ENCODE peak calls at places on chromosomes 16 and 17, in seven cellular contexts. L is HCT116, I is SK-N-SH, C is H1, E is GM12878, P is K562, N is HepG2. S is an unnamed sample.

GRCh38 chr17:57393368-57393767 is 137.0 kb downstream of the MSI2 start:
- DNase-seq in P (no peak), N (no peak), E (no peak), C (no peak), I (no peak), L (no peak), S (no peak)

GRCh38 chr16:88599092-88599733 is 29.0 kb downstream of the ZC3H18 start:
- DNase-seq in P (no peak), L (no peak), N (no peak), C (no peak), E (no peak), I (no peak), S (no peak)

GRCh38 chr17:12328204-12328603 is 307.5 kb downstream of the MAP2K4 start:
- DNase-seq in I (no peak), L (no peak), E (no peak), C (no peak), N (no peak), P (no peak), S (no peak)

GRCh38 chr17:67431210-67432015 is 54.3 kb downstream of the PITPNC1 start:
- DNase-seq in P (peak; percentile 12), N (no peak), I (no peak), L (peak; percentile 76), C (no peak), E (no peak), S (no peak)

GRCh38 chr16:52408197-52408845 is 138.6 kb downstream of the TOX3 start:
- DNase-seq in C (no peak), N (peak; percentile 91), L (no peak), I (no peak), P (no peak), E (no peak), S (no peak)

GRCh38 chr17:80192268-80192667 is 22.4 kb downstream of the CARD14 start:
- DNase-seq in I (no peak), E (no peak), L (no peak), P (no peak), C (no peak), N (peak; percentile 53), S (no peak)

GRCh38 chr17:73043686-73044581 is 48.6 kb downstream of the SLC39A11 start:
- DNase-seq in C (no peak), P (no peak), E (no peak), I (peak; percentile 35), L (no peak), N (no peak), S (no peak)

GRCh38 chr17:77959216-77959925 is 868 bp downstream of the TNRC6C start:
- DNase-seq in L (no peak), I (peak; percentile 73), P (no peak), N (no peak), C (no peak), E (no peak), S (no peak)

GRCh38 chr17:3894927-3895343 is 2.1 kb upstream of the CAMKK1 start:
- DNase-seq in L (no peak), I (no peak), E (no peak), C (no peak), P (no peak), N (no peak), S (no peak)

GRCh38 chr17:13204607-13205237 is 186.9 kb upstream of the ELAC2 start:
- DNase-seq in N (no peak), C (no peak), E (no peak), I (no peak), P (no peak), L (no peak), S (no peak)

GRCh38 chr17:14144513-14144912 is 75.2 kb downstream of the COX10 start:
- DNase-seq in L (no peak), E (no peak), N (no peak), C (no peak), I (no peak), P (no peak), S (no peak)

GRCh38 chr16:51431517-51432241 is 280.6 kb upstream of the SALL1 start:
- DNase-seq in N (no peak), C (no peak), P (no peak), E (no peak), L (no peak), I (peak; percentile 2), S (peak; percentile 33)

GRCh38 chr16:86566601-86566965 is at the start of gene FOXC2:
- DNase-seq in C (no peak), I (peak; percentile 75), N (no peak), E (no peak), P (peak; percentile 60), L (no peak), S (no peak)

GRCh38 chr17:77616243-77616731 is 342.2 kb upstream of the TNRC6C start:
- DNase-seq in C (no peak), N (no peak), E (no peak), I (no peak), L (no peak), P (no peak), S (no peak)

GRCh38 chr16:29742683-29743275 is 3.0 kb downstream of the C16orf54 start:
- DNase-seq in N (no peak), L (no peak), C (no peak), P (no peak), E (no peak), I (no peak), S (no peak)
- TF ChIP-seq SIN3A in N (no peak), L (no peak), C (no peak), P (no peak), E (no peak), I (no peak), S (no peak)

GRCh38 chr16:2156025-2156848 is 655 bp downstream of the TRAF7 start:
- DNase-seq in L (no peak), E (no peak), N (peak; percentile 39), C (no peak), P (peak; percentile 30), I (peak; percentile 58), S (no peak)

GRCh38 chr16:2155091-2156024 is at the start of gene TRAF7:
- DNase-seq in L (peak; percentile 100), N (peak; percentile 100), E (peak; percentile 100), I (peak; percentile 96), P (peak; percentile 93), C (peak; percentile 99), S (peak; percentile 100)

GRCh38 chr16:2158262-2158638 is 2.7 kb downstream of the TRAF7 start:
- DNase-seq in E (no peak), I (no peak), P (no peak), L (no peak), C (no peak), N (no peak), S (no peak)

GRCh38 chr16:2157480-2158261 is 2.1 kb downstream of the TRAF7 start:
- DNase-seq in P (no peak), I (no peak), E (no peak), L (no peak), N (peak; percentile 85), C (no peak), S (no peak)

DNA sequence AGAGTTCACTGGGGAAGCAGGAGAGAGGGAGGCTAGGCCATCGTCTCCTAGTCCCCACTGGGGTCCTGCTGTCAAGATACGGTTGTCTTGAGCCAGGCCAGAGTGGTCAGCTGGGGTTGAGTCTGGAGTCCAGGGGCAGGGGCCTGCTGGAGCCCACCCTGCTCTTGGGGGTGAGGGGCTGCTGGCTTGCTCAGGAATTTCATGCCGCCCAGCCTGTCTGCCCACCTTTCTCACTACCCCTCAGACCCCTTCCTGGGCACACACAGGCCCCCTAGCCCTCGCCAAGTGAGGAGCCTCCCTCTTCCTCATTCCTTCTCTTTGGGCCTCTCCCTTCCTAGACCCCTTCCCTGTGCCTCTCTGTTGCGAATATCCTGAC is 1.3 kb downstream of the TRAF7 start:
- DNase-seq in L (no peak), C (no peak), N (no peak), I (no peak), P (no peak), E (no peak), S (no peak)
- H3K27ac ChIP-seq in L (peak overlapping the region; percentile 80), C (peak overlapping the region; percentile 54), N (peak overlapping the region; percentile 61), I (peak overlapping the region; percentile 11), P (peak overlapping the region; percentile 78), E (peak overlapping the region; percentile 66), S (peak overlapping the region; percentile 87)

GRCh38 chr16:287981-288920 is 5.3 kb downstream of the PDIA2 start:
- DNase-seq in C (no peak), P (no peak), I (no peak), L (no peak), N (no peak), E (no peak), S (no peak)
- H3K4me1 ChIP-seq in C (no peaks in the 10 kb centered on the region), P (no peaks in the 10 kb centered on the region), I (no peaks in the 10 kb centered on the region), L (no peaks in the 10 kb centered on the region), N (no peaks in the 10 kb centered on the region), E (no peaks in the 10 kb centered on the region), S (no peaks in the 10 kb centered on the region)

DNA sequence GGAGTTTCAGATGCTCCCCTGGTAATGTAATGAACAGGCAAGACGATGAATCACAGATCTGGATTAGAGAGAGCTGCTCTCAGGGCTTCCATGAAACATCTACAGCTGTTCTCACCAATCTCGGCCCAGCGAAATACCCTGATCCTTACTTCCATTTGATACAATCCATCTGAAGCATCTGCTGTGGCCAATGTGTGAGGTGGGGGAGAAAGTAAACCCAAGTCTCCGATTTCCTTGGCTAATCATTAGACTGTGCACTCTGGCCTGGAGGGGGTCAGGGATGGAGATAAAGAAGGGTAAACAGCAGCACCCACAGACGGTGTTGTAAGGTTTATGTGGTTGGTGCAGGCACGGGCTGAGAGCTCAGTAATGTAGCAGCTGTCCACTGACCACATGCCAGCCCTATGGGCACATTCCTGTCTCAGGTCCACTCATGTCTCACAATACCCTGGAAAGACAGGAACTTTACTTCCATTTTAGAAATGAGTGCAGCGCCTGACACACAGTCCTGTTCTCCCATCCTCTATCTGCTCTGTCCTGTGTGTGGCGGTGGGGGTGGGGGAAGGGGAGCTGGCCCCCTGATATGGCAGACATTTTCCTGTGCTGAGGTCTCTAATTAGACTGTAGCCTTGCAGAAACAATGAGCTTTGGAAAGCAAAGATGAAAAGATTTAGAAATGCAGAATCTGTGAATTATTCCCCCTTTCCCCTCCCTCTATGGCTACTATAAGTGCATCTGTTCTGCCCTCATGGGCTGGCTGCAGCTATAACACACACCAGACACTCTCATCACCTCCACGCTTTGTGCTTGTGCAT is 48.3 kb upstream of the ERN1 start:
- DNase-seq in C (no peak), P (no peak), L (no peak), N (peak; percentile 90), E (no peak), I (peak; percentile 71), S (no peak)
- TF ChIP-seq SIN3A in C (no peak), P (no peak), L (no peak), N (no peak), E (no peak), I (no peak), S (no peak)

DNA sequence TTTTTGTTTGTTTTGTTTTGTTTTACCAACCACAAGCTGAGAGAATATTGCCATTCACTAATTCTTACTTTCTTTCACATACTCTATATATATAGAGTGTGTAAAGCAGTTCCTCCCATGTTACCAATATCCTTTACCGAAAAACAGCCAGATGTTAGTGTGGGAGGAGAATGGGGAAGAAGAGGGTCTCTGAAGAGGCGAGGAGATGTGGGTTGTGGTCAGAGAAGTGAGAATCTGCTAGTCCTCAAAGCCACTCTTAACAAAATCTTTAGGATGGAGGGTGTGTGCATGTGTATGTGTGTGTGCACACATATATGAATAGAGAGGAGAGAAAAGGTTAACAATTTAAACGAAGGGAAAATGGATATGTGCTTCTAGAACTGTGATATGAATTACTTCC is 80.6 kb downstream of the TUBD1 start:
- DNase-seq in P (no peak), N (no peak), L (no peak), C (no peak), I (no peak), E (no peak), S (no peak)
- H3K27ac ChIP-seq in P (no peak overlapping the region), N (no peak overlapping the region), L (no peak overlapping the region), C (no peak overlapping the region), I (peak overlapping the region; percentile 77), E (no peak overlapping the region), S (peak overlapping the region; percentile 92)

GRCh38 chr16:81754810-81755209 is 24.3 kb upstream of the PLCG2 start:
- DNase-seq in P (no peak), L (no peak), E (no peak), I (no peak), C (no peak), N (no peak), S (no peak)
- H3K4me1 ChIP-seq in P (peaks cover 28% of the 10 kb centered on the region), L (peaks cover 30% of the 10 kb centered on the region), E (peaks cover 34% of the 10 kb centered on the region), I (no peaks in the 10 kb centered on the region), C (no peaks in the 10 kb centered on the region), N (peaks cover 30% of the 10 kb centered on the region), S (no peaks in the 10 kb centered on the region)